ENCODE peak calls at places on chromosomes 5 and 9, in nine cellular contexts. One of them, this sample, is unnamed.

GRCh38 chr5:10761842-10762165 is 770 bp upstream of the DAP start:
- DNase-seq in GM23248: no peak
- DNase-seq in neural progenitor cell: no peak
- DNase-seq in cardiac fibroblast: peak; percentile 34
- DNase-seq in AG09309: no peak
- DNase-seq in fibroblast of the aortic adventitia: peak; percentile 28
- DNase-seq in body of pancreas: no peak
- DNase-seq in testis: peak; percentile 43
- DNase-seq in heart left ventricle: no peak
- DNase-seq in this sample: no peak

GRCh38 chr5:132258102-132259060 is 885 bp downstream of the PDLIM4 start:
- DNase-seq in fibroblast of the aortic adventitia: peak; percentile 46
- DNase-seq in heart left ventricle: no peak
- DNase-seq in testis: no peak
- DNase-seq in GM23248: peak; percentile 87
- DNase-seq in cardiac fibroblast: no peak
- DNase-seq in body of pancreas: no peak
- DNase-seq in neural progenitor cell: no peak
- DNase-seq in AG09309: no peak
- DNase-seq in this sample: peak; percentile 56

GRCh38 chr5:123670981-123671557 is 159.1 kb downstream of the CSNK1G3 start:
- DNase-seq in body of pancreas: peak; percentile 70
- DNase-seq in cardiac fibroblast: peak; percentile 64
- DNase-seq in GM23248: peak; percentile 51
- DNase-seq in AG09309: no peak
- DNase-seq in testis: peak; percentile 71
- DNase-seq in heart left ventricle: peak; percentile 37
- DNase-seq in fibroblast of the aortic adventitia: peak; percentile 68
- DNase-seq in neural progenitor cell: peak; percentile 61
- DNase-seq in this sample: peak; percentile 55

GRCh38 chr9:134291961-134292871 is 34.0 kb upstream of the RXRA start:
- DNase-seq in GM23248: no peak
- DNase-seq in testis: no peak
- DNase-seq in AG09309: no peak
- DNase-seq in body of pancreas: no peak
- DNase-seq in fibroblast of the aortic adventitia: no peak
- DNase-seq in heart left ventricle: no peak
- DNase-seq in neural progenitor cell: no peak
- DNase-seq in cardiac fibroblast: no peak
- DNase-seq in this sample: no peak

GRCh38 chr9:123269316-123269715 is 930 bp upstream of the STRBP start:
- DNase-seq in cardiac fibroblast: no peak
- DNase-seq in AG09309: no peak
- DNase-seq in testis: no peak
- DNase-seq in neural progenitor cell: no peak
- DNase-seq in fibroblast of the aortic adventitia: no peak
- DNase-seq in GM23248: no peak
- DNase-seq in body of pancreas: peak; percentile 17
- DNase-seq in heart left ventricle: no peak
- DNase-seq in this sample: no peak

GRCh38 chr5:178261666-178262600 is 29.3 kb upstream of the PHYKPL start:
- DNase-seq in testis: no peak
- DNase-seq in body of pancreas: no peak
- DNase-seq in cardiac fibroblast: no peak
- DNase-seq in GM23248: no peak
- DNase-seq in AG09309: no peak
- DNase-seq in fibroblast of the aortic adventitia: no peak
- DNase-seq in neural progenitor cell: no peak
- DNase-seq in heart left ventricle: no peak
- DNase-seq in this sample: no peak

GRCh38 chr9:108244676-108245075 is 611.1 kb downstream of the ACTL7B start:
- DNase-seq in cardiac fibroblast: no peak
- DNase-seq in fibroblast of the aortic adventitia: no peak
- DNase-seq in testis: no peak
- DNase-seq in body of pancreas: no peak
- DNase-seq in heart left ventricle: no peak
- DNase-seq in AG09309: no peak
- DNase-seq in GM23248: no peak
- DNase-seq in neural progenitor cell: no peak
- DNase-seq in this sample: no peak

GRCh38 chr9:104386425-104387069 is 117.5 kb upstream of the OR13F1 start:
- DNase-seq in fibroblast of the aortic adventitia: peak; percentile 80
- DNase-seq in heart left ventricle: no peak
- DNase-seq in body of pancreas: no peak
- DNase-seq in cardiac fibroblast: peak; percentile 61
- DNase-seq in testis: no peak
- DNase-seq in AG09309: no peak
- DNase-seq in neural progenitor cell: peak; percentile 54
- DNase-seq in GM23248: peak; percentile 65
- DNase-seq in this sample: no peak

GRCh38 chr9:131500377-131500776 is 2.3 kb upstream of the POMT1 start:
- DNase-seq in neural progenitor cell: no peak
- DNase-seq in testis: no peak
- DNase-seq in heart left ventricle: no peak
- DNase-seq in cardiac fibroblast: no peak
- DNase-seq in AG09309: no peak
- DNase-seq in fibroblast of the aortic adventitia: no peak
- DNase-seq in GM23248: no peak
- DNase-seq in body of pancreas: no peak
- DNase-seq in this sample: no peak

GRCh38 chr5:55227738-55228430 is 769 bp upstream of the MCIDAS start:
- DNase-seq in fibroblast of the aortic adventitia: no peak
- DNase-seq in AG09309: no peak
- DNase-seq in neural progenitor cell: no peak
- DNase-seq in body of pancreas: no peak
- DNase-seq in GM23248: no peak
- DNase-seq in testis: no peak
- DNase-seq in cardiac fibroblast: no peak
- DNase-seq in heart left ventricle: no peak
- DNase-seq in this sample: no peak
- H3K4me3 ChIP-seq in fibroblast of the aortic adventitia: peak overlapping the region; percentile 48
- H3K4me3 ChIP-seq in AG09309: peak overlapping the region; percentile 47
- H3K4me3 ChIP-seq in neural progenitor cell: peak overlapping the region; percentile 49
- H3K4me3 ChIP-seq in body of pancreas: no peak overlapping the region
- H3K4me3 ChIP-seq in GM23248: peak overlapping the region; percentile 67
- H3K4me3 ChIP-seq in testis: peak overlapping the region; percentile 58
- H3K4me3 ChIP-seq in cardiac fibroblast: peak overlapping the region; percentile 36
- H3K4me3 ChIP-seq in heart left ventricle: peak overlapping the region; percentile 38
- H3K4me3 ChIP-seq in this sample: peak overlapping the region; percentile 58

DNA sequence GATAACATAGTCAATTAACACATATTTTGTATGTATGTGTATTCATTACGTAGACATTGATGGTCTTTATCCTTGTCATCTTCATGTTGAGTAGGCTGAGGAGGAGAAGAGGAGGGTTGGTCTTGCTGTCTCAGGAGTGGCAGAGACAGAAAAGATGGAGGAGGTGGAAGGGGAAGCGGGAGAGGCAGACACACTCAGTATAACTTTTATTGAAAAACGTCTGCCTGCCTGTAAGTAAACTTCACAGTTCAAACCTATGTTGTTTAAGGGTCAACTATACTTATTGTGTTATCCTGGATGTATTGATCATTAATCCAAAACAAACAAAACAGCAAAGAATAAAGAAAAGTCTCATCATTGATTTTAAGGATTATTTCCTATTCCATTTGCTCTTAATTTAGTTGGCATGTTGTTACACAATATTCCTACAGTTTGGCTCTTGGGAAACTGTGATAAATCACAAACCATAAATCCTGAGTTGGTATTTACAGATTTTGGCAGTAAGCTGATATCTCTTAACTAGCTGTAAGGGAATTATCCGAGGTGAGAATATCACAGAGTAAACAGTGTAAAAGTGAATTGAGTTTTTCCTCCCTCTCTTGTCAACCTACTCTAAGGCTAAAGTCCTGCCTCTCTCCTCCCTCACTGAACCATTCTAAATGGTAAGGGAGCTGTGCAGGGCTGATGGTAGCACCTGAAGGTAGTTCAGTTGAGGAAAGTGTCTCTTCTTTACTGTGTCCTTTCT is 487.2 kb downstream of the SPATA31D1 start:
- DNase-seq in GM23248: no peak
- DNase-seq in cardiac fibroblast: no peak
- DNase-seq in neural progenitor cell: no peak
- DNase-seq in testis: no peak
- DNase-seq in AG09309: no peak
- DNase-seq in body of pancreas: no peak
- DNase-seq in fibroblast of the aortic adventitia: peak; percentile 11
- DNase-seq in heart left ventricle: no peak
- DNase-seq in this sample: no peak
- H3K4me3 ChIP-seq in GM23248: no peak overlapping the region
- H3K4me3 ChIP-seq in cardiac fibroblast: no peak overlapping the region
- H3K4me3 ChIP-seq in neural progenitor cell: no peak overlapping the region
- H3K4me3 ChIP-seq in testis: no peak overlapping the region
- H3K4me3 ChIP-seq in AG09309: no peak overlapping the region
- H3K4me3 ChIP-seq in body of pancreas: no peak overlapping the region
- H3K4me3 ChIP-seq in fibroblast of the aortic adventitia: no peak overlapping the region
- H3K4me3 ChIP-seq in heart left ventricle: no peak overlapping the region
- H3K4me3 ChIP-seq in this sample: no peak overlapping the region

DNA sequence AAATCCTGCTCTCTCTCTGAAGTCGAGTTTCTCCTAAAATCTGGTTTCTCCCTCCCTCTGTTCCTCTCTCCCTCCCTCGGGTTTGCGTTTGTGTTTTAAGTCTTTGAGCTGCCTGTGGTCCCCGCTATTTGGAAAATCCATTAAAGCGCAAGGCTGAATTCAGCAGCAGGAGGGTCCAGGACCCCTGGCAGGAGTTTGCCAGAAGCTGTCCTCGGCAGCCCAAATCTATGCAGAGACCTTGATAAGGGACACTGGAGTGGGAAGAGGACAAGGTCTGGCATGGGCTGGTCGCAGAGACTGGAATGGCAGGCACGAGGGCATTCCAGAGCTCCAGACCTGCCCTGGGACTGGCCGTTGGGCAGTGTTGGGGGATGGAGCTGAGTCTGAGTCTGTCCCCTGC is 1.1 kb downstream of the PDZD2 start:
- DNase-seq in AG09309: no peak
- DNase-seq in body of pancreas: no peak
- DNase-seq in heart left ventricle: peak; percentile 50
- DNase-seq in neural progenitor cell: peak; percentile 42
- DNase-seq in fibroblast of the aortic adventitia: no peak
- DNase-seq in GM23248: no peak
- DNase-seq in cardiac fibroblast: no peak
- DNase-seq in testis: no peak
- DNase-seq in this sample: no peak
- H3K4me3 ChIP-seq in AG09309: no peak overlapping the region
- H3K4me3 ChIP-seq in body of pancreas: no peak overlapping the region
- H3K4me3 ChIP-seq in heart left ventricle: peak overlapping the region; percentile 73
- H3K4me3 ChIP-seq in neural progenitor cell: peak overlapping the region; percentile 71
- H3K4me3 ChIP-seq in fibroblast of the aortic adventitia: no peak overlapping the region
- H3K4me3 ChIP-seq in GM23248: no peak overlapping the region
- H3K4me3 ChIP-seq in cardiac fibroblast: no peak overlapping the region
- H3K4me3 ChIP-seq in testis: peak overlapping the region; percentile 73
- H3K4me3 ChIP-seq in this sample: peak overlapping the region; percentile 78

GRCh38 chr9:136684339-136684738 is 2.9 kb downstream of the AGPAT2 start:
- DNase-seq in cardiac fibroblast: no peak
- DNase-seq in fibroblast of the aortic adventitia: no peak
- DNase-seq in AG09309: no peak
- DNase-seq in neural progenitor cell: no peak
- DNase-seq in body of pancreas: no peak
- DNase-seq in GM23248: no peak
- DNase-seq in heart left ventricle: no peak
- DNase-seq in testis: no peak
- DNase-seq in this sample: no peak
- H3K4me3 ChIP-seq in cardiac fibroblast: no peak overlapping the region
- H3K4me3 ChIP-seq in fibroblast of the aortic adventitia: no peak overlapping the region
- H3K4me3 ChIP-seq in AG09309: no peak overlapping the region
- H3K4me3 ChIP-seq in neural progenitor cell: no peak overlapping the region
- H3K4me3 ChIP-seq in body of pancreas: no peak overlapping the region
- H3K4me3 ChIP-seq in GM23248: no peak overlapping the region
- H3K4me3 ChIP-seq in heart left ventricle: no peak overlapping the region
- H3K4me3 ChIP-seq in testis: no peak overlapping the region
- H3K4me3 ChIP-seq in this sample: no peak overlapping the region

GRCh38 chr5:168219515-168220410 is 71.7 kb upstream of the WWC1 start:
- DNase-seq in testis: peak; percentile 80
- DNase-seq in heart left ventricle: peak; percentile 38
- DNase-seq in AG09309: peak; percentile 52
- DNase-seq in GM23248: peak; percentile 78
- DNase-seq in fibroblast of the aortic adventitia: peak; percentile 81
- DNase-seq in neural progenitor cell: peak; percentile 72
- DNase-seq in body of pancreas: peak; percentile 63
- DNase-seq in cardiac fibroblast: peak; percentile 85
- DNase-seq in this sample: peak; percentile 53
- H3K4me3 ChIP-seq in testis: no peak overlapping the region
- H3K4me3 ChIP-seq in heart left ventricle: no peak overlapping the region
- H3K4me3 ChIP-seq in AG09309: no peak overlapping the region
- H3K4me3 ChIP-seq in GM23248: peak overlapping the region; percentile 5
- H3K4me3 ChIP-seq in fibroblast of the aortic adventitia: peak overlapping the region; percentile 25
- H3K4me3 ChIP-seq in neural progenitor cell: no peak overlapping the region
- H3K4me3 ChIP-seq in body of pancreas: no peak overlapping the region
- H3K4me3 ChIP-seq in cardiac fibroblast: no peak overlapping the region
- H3K4me3 ChIP-seq in this sample: peak overlapping the region; percentile 6

DNA sequence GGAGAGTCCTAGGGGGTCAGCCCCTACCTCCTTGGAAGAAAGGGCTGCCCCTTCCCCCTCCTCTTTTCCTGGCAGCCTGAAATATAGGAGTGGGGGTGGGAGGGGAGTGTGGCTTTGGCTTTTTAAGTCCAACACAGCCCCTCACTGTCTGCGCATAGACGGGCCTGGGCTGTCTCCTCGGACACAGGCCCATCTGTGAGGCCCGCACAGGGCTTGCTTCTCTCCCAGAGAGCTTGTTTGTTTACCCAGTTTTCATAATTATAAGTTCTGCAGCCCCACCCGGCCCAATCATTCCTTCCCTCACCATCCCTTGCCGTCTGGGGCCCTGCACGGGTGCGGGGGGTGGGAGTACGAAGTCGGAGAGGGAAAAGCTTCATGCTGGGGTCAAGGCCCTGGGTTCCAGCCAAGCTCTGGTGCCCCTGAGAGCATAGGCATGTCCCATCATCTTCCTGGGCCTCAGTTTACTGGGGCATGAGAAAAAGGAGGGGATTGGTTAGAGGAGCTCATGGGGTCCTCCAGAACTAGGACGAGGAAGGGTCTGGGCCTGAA is 54.0 kb upstream of the STXBP1 start:
- DNase-seq in body of pancreas: no peak
- DNase-seq in AG09309: no peak
- DNase-seq in cardiac fibroblast: no peak
- DNase-seq in testis: no peak
- DNase-seq in fibroblast of the aortic adventitia: no peak
- DNase-seq in GM23248: no peak
- DNase-seq in heart left ventricle: no peak
- DNase-seq in neural progenitor cell: no peak
- DNase-seq in this sample: no peak
- H3K4me3 ChIP-seq in body of pancreas: no peak overlapping the region
- H3K4me3 ChIP-seq in AG09309: no peak overlapping the region
- H3K4me3 ChIP-seq in cardiac fibroblast: peak overlapping the region; percentile 8
- H3K4me3 ChIP-seq in testis: no peak overlapping the region
- H3K4me3 ChIP-seq in fibroblast of the aortic adventitia: peak overlapping the region; percentile 5
- H3K4me3 ChIP-seq in GM23248: peak overlapping the region; percentile 41
- H3K4me3 ChIP-seq in heart left ventricle: no peak overlapping the region
- H3K4me3 ChIP-seq in neural progenitor cell: no peak overlapping the region
- H3K4me3 ChIP-seq in this sample: no peak overlapping the region

DNA sequence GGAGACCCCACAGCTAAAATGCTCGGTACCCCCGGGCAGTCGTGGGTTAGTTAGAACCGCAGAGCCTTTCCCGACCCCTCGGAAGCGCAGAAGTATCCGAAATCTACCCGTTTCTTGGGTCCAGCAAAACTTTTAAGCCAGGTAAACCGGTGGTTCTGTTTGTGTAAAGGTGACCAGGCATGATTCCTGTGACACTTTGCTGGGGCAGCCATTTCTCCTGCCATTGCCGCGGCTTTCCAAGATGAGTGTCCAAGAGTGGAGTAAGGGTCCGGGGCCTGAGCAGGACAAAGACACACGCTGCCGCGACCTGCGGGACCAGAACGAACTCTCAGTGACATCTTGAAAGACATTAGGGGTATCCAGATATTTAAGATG is 655 bp downstream of the MARVELD2 start:
- DNase-seq in cardiac fibroblast: no peak
- DNase-seq in heart left ventricle: no peak
- DNase-seq in fibroblast of the aortic adventitia: no peak
- DNase-seq in GM23248: no peak
- DNase-seq in neural progenitor cell: peak; percentile 34
- DNase-seq in body of pancreas: peak; percentile 46
- DNase-seq in AG09309: no peak
- DNase-seq in testis: no peak
- DNase-seq in this sample: peak; percentile 38
- H3K4me3 ChIP-seq in cardiac fibroblast: peak overlapping the region; percentile 44
- H3K4me3 ChIP-seq in heart left ventricle: peak overlapping the region; percentile 57
- H3K4me3 ChIP-seq in fibroblast of the aortic adventitia: no peak overlapping the region
- H3K4me3 ChIP-seq in GM23248: peak overlapping the region; percentile 71
- H3K4me3 ChIP-seq in neural progenitor cell: peak overlapping the region; percentile 86
- H3K4me3 ChIP-seq in body of pancreas: peak overlapping the region; percentile 60
- H3K4me3 ChIP-seq in AG09309: peak overlapping the region; percentile 51
- H3K4me3 ChIP-seq in testis: peak overlapping the region; percentile 65
- H3K4me3 ChIP-seq in this sample: peak overlapping the region; percentile 71

This sample was measured in WERI-Rb-1.